ENCODE peak calls at places on chromosome 11, in nine cellular contexts. E, A, N, M, R, S, H, V and Z are unnamed samples.

GRCh38 chr11:87020336-87020735 is 17.4 kb upstream of the TMEM135 start:
- DNase-seq in E (no peak), A (no peak), N (no peak), M (no peak), R (no peak), S (no peak), H (no peak), V (no peak), Z (no peak)

GRCh38 chr11:70048279-70049024 is 29.7 kb upstream of the ANO1 start:
- DNase-seq in E (no peak), A (no peak), N (peak; percentile 65), M (no peak), R (no peak), S (no peak), H (no peak), V (peak; percentile 11), Z (no peak)

GRCh38 chr11:18394928-18395734 is 768 bp downstream of the LDHA start:
- DNase-seq in E (peak; percentile 11), A (peak; percentile 14), N (peak; percentile 20), M (peak; percentile 41), R (peak; percentile 59), S (no peak), H (peak; percentile 36), V (no peak), Z (no peak)

GRCh38 chr11:102225689-102226562 is 91.4 kb upstream of the BIRC3 start:
- DNase-seq in E (no peak), A (no peak), N (no peak), M (no peak), R (no peak), S (no peak), H (no peak), V (no peak), Z (no peak)

GRCh38 chr11:78319453-78319955 is 98.1 kb downstream of the GAB2 start:
- DNase-seq in E (no peak), A (no peak), N (no peak), M (no peak), R (no peak), S (no peak), H (no peak), V (no peak), Z (no peak)

GRCh38 chr11:92329644-92330043 is 105.0 kb downstream of the FAT3 start:
- DNase-seq in E (no peak), A (no peak), N (no peak), M (no peak), R (no peak), S (no peak), H (no peak), V (no peak), Z (no peak)

GRCh38 chr11:1308745-1309497 is 511 bp downstream of the TOLLIP start:
- DNase-seq in E (no peak), A (no peak), N (no peak), M (no peak), R (no peak), S (no peak), H (no peak), V (no peak), Z (no peak)

GRCh38 chr11:17385926-17386325 is 2.5 kb downstream of the KCNJ11 start:
- DNase-seq in E (no peak), A (no peak), N (no peak), M (no peak), R (no peak), S (no peak), H (no peak), V (no peak), Z (no peak)

GRCh38 chr11:57779275-57779674 is 17.7 kb downstream of the CTNND1 start:
- DNase-seq in E (peak; percentile 71), A (peak; percentile 41), N (no peak), M (peak; percentile 37), R (no peak), S (no peak), H (no peak), V (no peak), Z (no peak)

GRCh38 chr11:133337905-133338536 is 194.3 kb downstream of the OPCML start:
- DNase-seq in E (no peak), A (no peak), N (no peak), M (no peak), R (no peak), S (no peak), H (no peak), V (no peak), Z (no peak)

GRCh38 chr11:35276396-35276795 is 137.4 kb downstream of the CD44 start:
- DNase-seq in E (peak; percentile 78), A (no peak), N (no peak), M (no peak), R (no peak), S (peak; percentile 17), H (peak; percentile 9), V (no peak), Z (no peak)

GRCh38 chr11:33039274-33040126 is at the start of gene TCP11L1:
- DNase-seq in E (peak; percentile 73), A (peak; percentile 37), N (peak; percentile 94), M (peak; percentile 93), R (peak; percentile 64), S (peak; percentile 88), H (peak; percentile 83), V (peak; percentile 87), Z (peak; percentile 83)

GRCh38 chr11:115701284-115701875 is 197.2 kb upstream of the CADM1 start:
- DNase-seq in E (no peak), A (no peak), N (peak; percentile 84), M (no peak), R (no peak), S (no peak), H (no peak), V (no peak), Z (no peak)

GRCh38 chr11:72511393-72512047 is 77.2 kb upstream of the CLPB start:
- DNase-seq in E (no peak), A (no peak), N (no peak), M (no peak), R (no peak), S (no peak), H (no peak), V (no peak), Z (no peak)

GRCh38 chr11:119671561-119672015 is 57.4 kb downstream of the NECTIN1 start:
- DNase-seq in E (no peak), A (no peak), N (no peak), M (peak; percentile 82), R (no peak), S (peak; percentile 23), H (no peak), V (no peak), Z (no peak)